ENCODE peak calls at places on chromosomes 2 and 18, in seven cellular contexts. One of them, this sample, is unnamed.

GRCh38 chr18:33924576-33924975 is 300.1 kb downstream of the NOL4 start:
- DNase-seq in dermis blood vessel endothelial cell: no peak
- DNase-seq in lung: no peak
- DNase-seq in amniotic stem cell: no peak
- DNase-seq in nephron progenitor cell: no peak
- DNase-seq in fibroblast of the conjunctiva: no peak
- DNase-seq in HTR-8/SVneo: no peak
- DNase-seq in this sample: no peak

GRCh38 chr2:65064728-65065552 is 8.7 kb downstream of the CEP68 start:
- DNase-seq in nephron progenitor cell: peak; percentile 20
- DNase-seq in amniotic stem cell: peak; percentile 52
- DNase-seq in fibroblast of the conjunctiva: peak; percentile 94
- DNase-seq in lung: peak; percentile 67
- DNase-seq in HTR-8/SVneo: no peak
- DNase-seq in dermis blood vessel endothelial cell: peak; percentile 89
- DNase-seq in this sample: peak; percentile 95

GRCh38 chr2:173401716-173402326 is 47.1 kb downstream of the CDCA7 start:
- DNase-seq in nephron progenitor cell: peak; percentile 30
- DNase-seq in fibroblast of the conjunctiva: no peak
- DNase-seq in HTR-8/SVneo: no peak
- DNase-seq in amniotic stem cell: no peak
- DNase-seq in dermis blood vessel endothelial cell: peak; percentile 14
- DNase-seq in lung: no peak
- DNase-seq in this sample: peak; percentile 84

GRCh38 chr18:53153281-53153680 is 813.3 kb downstream of the DCC start:
- DNase-seq in amniotic stem cell: no peak
- DNase-seq in HTR-8/SVneo: no peak
- DNase-seq in lung: no peak
- DNase-seq in nephron progenitor cell: peak; percentile 40
- DNase-seq in fibroblast of the conjunctiva: no peak
- DNase-seq in dermis blood vessel endothelial cell: no peak
- DNase-seq in this sample: peak; percentile 18

GRCh38 chr18:3793545-3793944 is 343.6 kb downstream of the TGIF1 start:
- DNase-seq in nephron progenitor cell: no peak
- DNase-seq in amniotic stem cell: no peak
- DNase-seq in dermis blood vessel endothelial cell: peak; percentile 49
- DNase-seq in lung: no peak
- DNase-seq in fibroblast of the conjunctiva: peak; percentile 30
- DNase-seq in HTR-8/SVneo: no peak
- DNase-seq in this sample: no peak

GRCh38 chr18:46480187-46480586 is 176.8 kb downstream of the LOXHD1 start:
- DNase-seq in nephron progenitor cell: no peak
- DNase-seq in amniotic stem cell: no peak
- DNase-seq in fibroblast of the conjunctiva: no peak
- DNase-seq in dermis blood vessel endothelial cell: no peak
- DNase-seq in lung: no peak
- DNase-seq in HTR-8/SVneo: no peak
- DNase-seq in this sample: no peak

GRCh38 chr2:130353291-130354134 is 2.3 kb upstream of the PTPN18 start:
- DNase-seq in lung: peak; percentile 27
- DNase-seq in amniotic stem cell: no peak
- DNase-seq in nephron progenitor cell: no peak
- DNase-seq in dermis blood vessel endothelial cell: no peak
- DNase-seq in fibroblast of the conjunctiva: no peak
- DNase-seq in HTR-8/SVneo: no peak
- DNase-seq in this sample: peak; percentile 45

GRCh38 chr2:68500649-68501048 is 33.3 kb downstream of the APLF start:
- DNase-seq in nephron progenitor cell: no peak
- DNase-seq in amniotic stem cell: no peak
- DNase-seq in dermis blood vessel endothelial cell: no peak
- DNase-seq in HTR-8/SVneo: no peak
- DNase-seq in fibroblast of the conjunctiva: no peak
- DNase-seq in lung: no peak
- DNase-seq in this sample: no peak

GRCh38 chr2:226623587-226624368 is 175.8 kb downstream of the IRS1 start:
- DNase-seq in nephron progenitor cell: no peak
- DNase-seq in HTR-8/SVneo: no peak
- DNase-seq in dermis blood vessel endothelial cell: no peak
- DNase-seq in fibroblast of the conjunctiva: no peak
- DNase-seq in amniotic stem cell: no peak
- DNase-seq in lung: no peak
- DNase-seq in this sample: peak; percentile 96

GRCh38 chr2:1405967-1406366 is 7.3 kb upstream of the TPO start:
- DNase-seq in fibroblast of the conjunctiva: no peak
- DNase-seq in lung: no peak
- DNase-seq in nephron progenitor cell: no peak
- DNase-seq in dermis blood vessel endothelial cell: no peak
- DNase-seq in amniotic stem cell: no peak
- DNase-seq in HTR-8/SVneo: no peak
- DNase-seq in this sample: no peak

GRCh38 chr18:55179460-55180195 is 220.4 kb upstream of the CCDC68 start:
- DNase-seq in nephron progenitor cell: no peak
- DNase-seq in dermis blood vessel endothelial cell: no peak
- DNase-seq in amniotic stem cell: no peak
- DNase-seq in HTR-8/SVneo: no peak
- DNase-seq in lung: no peak
- DNase-seq in fibroblast of the conjunctiva: peak; percentile 27
- DNase-seq in this sample: no peak

GRCh38 chr18:44729631-44730101 is 49.0 kb downstream of the SETBP1 start:
- DNase-seq in nephron progenitor cell: no peak
- DNase-seq in dermis blood vessel endothelial cell: no peak
- DNase-seq in fibroblast of the conjunctiva: no peak
- DNase-seq in HTR-8/SVneo: no peak
- DNase-seq in amniotic stem cell: no peak
- DNase-seq in lung: no peak
- DNase-seq in this sample: no peak

GRCh38 chr18:67669993-67670671 is 153.6 kb upstream of the DSEL start:
- DNase-seq in fibroblast of the conjunctiva: peak; percentile 87
- DNase-seq in lung: no peak
- DNase-seq in nephron progenitor cell: no peak
- DNase-seq in HTR-8/SVneo: no peak
- DNase-seq in amniotic stem cell: peak; percentile 53
- DNase-seq in dermis blood vessel endothelial cell: no peak
- DNase-seq in this sample: no peak

GRCh38 chr2:74530239-74531161 is 767 bp downstream of the HTRA2 start:
- DNase-seq in HTR-8/SVneo: peak; percentile 49
- DNase-seq in nephron progenitor cell: peak; percentile 55
- DNase-seq in dermis blood vessel endothelial cell: peak; percentile 61
- DNase-seq in lung: peak; percentile 52
- DNase-seq in amniotic stem cell: no peak
- DNase-seq in fibroblast of the conjunctiva: no peak
- DNase-seq in this sample: peak; percentile 68

GRCh38 chr18:64037812-64038414 is 68.0 kb downstream of the SERPINB8 start:
- DNase-seq in lung: no peak
- DNase-seq in dermis blood vessel endothelial cell: peak; percentile 55
- DNase-seq in HTR-8/SVneo: peak; percentile 11
- DNase-seq in fibroblast of the conjunctiva: no peak
- DNase-seq in nephron progenitor cell: peak; percentile 12
- DNase-seq in amniotic stem cell: no peak
- DNase-seq in this sample: peak; percentile 60

GRCh38 chr2:234919711-234920110 is 32.1 kb upstream of the SH3BP4 start:
- DNase-seq in fibroblast of the conjunctiva: no peak
- DNase-seq in dermis blood vessel endothelial cell: no peak
- DNase-seq in lung: no peak
- DNase-seq in amniotic stem cell: no peak
- DNase-seq in HTR-8/SVneo: no peak
- DNase-seq in nephron progenitor cell: no peak
- DNase-seq in this sample: no peak

GRCh38 chr2:168490916-168491605 is 35.0 kb downstream of the CERS6 start:
- DNase-seq in HTR-8/SVneo: no peak
- DNase-seq in dermis blood vessel endothelial cell: peak; percentile 6
- DNase-seq in nephron progenitor cell: no peak
- DNase-seq in fibroblast of the conjunctiva: no peak
- DNase-seq in amniotic stem cell: no peak
- DNase-seq in lung: no peak
- DNase-seq in this sample: no peak

GRCh38 chr2:241051578-241052487 is 50.3 kb downstream of the MTERF4 start:
- DNase-seq in amniotic stem cell: no peak
- DNase-seq in nephron progenitor cell: no peak
- DNase-seq in lung: peak; percentile 28
- DNase-seq in HTR-8/SVneo: no peak
- DNase-seq in fibroblast of the conjunctiva: no peak
- DNase-seq in dermis blood vessel endothelial cell: no peak
- DNase-seq in this sample: no peak

GRCh38 chr2:20506281-20506685 is 59.4 kb downstream of the RHOB start:
- DNase-seq in lung: no peak
- DNase-seq in fibroblast of the conjunctiva: no peak
- DNase-seq in HTR-8/SVneo: peak; percentile 54
- DNase-seq in amniotic stem cell: no peak
- DNase-seq in dermis blood vessel endothelial cell: peak; percentile 34
- DNase-seq in nephron progenitor cell: no peak
- DNase-seq in this sample: no peak

GRCh38 chr18:12652861-12653401 is 5.0 kb downstream of the SPIRE1 start:
- DNase-seq in amniotic stem cell: no peak
- DNase-seq in dermis blood vessel endothelial cell: peak; percentile 45
- DNase-seq in nephron progenitor cell: no peak
- DNase-seq in fibroblast of the conjunctiva: no peak
- DNase-seq in lung: no peak
- DNase-seq in HTR-8/SVneo: no peak
- DNase-seq in this sample: peak; percentile 24

GRCh38 chr2:160928854-160929301 is 231.3 kb upstream of the TANK start:
- DNase-seq in dermis blood vessel endothelial cell: no peak
- DNase-seq in fibroblast of the conjunctiva: no peak
- DNase-seq in HTR-8/SVneo: no peak
- DNase-seq in amniotic stem cell: no peak
- DNase-seq in nephron progenitor cell: no peak
- DNase-seq in lung: no peak
- DNase-seq in this sample: no peak

GRCh38 chr2:62036761-62037250 is 131.3 kb downstream of the COMMD1 start:
- DNase-seq in dermis blood vessel endothelial cell: no peak
- DNase-seq in fibroblast of the conjunctiva: no peak
- DNase-seq in lung: no peak
- DNase-seq in nephron progenitor cell: no peak
- DNase-seq in amniotic stem cell: no peak
- DNase-seq in HTR-8/SVneo: no peak
- DNase-seq in this sample: no peak

GRCh38 chr2:222807431-222807830 is 53.4 kb upstream of the ACSL3 start:
- DNase-seq in dermis blood vessel endothelial cell: no peak
- DNase-seq in lung: no peak
- DNase-seq in fibroblast of the conjunctiva: no peak
- DNase-seq in amniotic stem cell: no peak
- DNase-seq in HTR-8/SVneo: no peak
- DNase-seq in nephron progenitor cell: no peak
- DNase-seq in this sample: no peak

GRCh38 chr2:224077773-224078507 is 38.9 kb upstream of the SERPINE2 start:
- DNase-seq in amniotic stem cell: no peak
- DNase-seq in fibroblast of the conjunctiva: no peak
- DNase-seq in lung: no peak
- DNase-seq in HTR-8/SVneo: peak; percentile 11
- DNase-seq in nephron progenitor cell: no peak
- DNase-seq in dermis blood vessel endothelial cell: no peak
- DNase-seq in this sample: no peak

This sample was measured in NCI-H82.